ENCODE peak calls at places on chromosomes 5 and 9, in four cellular contexts. I, U, H and M are unnamed samples.

GRCh38 chr5:74870299-74871067 is 4.3 kb upstream of the FAM169A start:
- DNase-seq in I (no peak), U (no peak), H (no peak), M (peak)

GRCh38 chr5:134845335-134845851 is 375 bp upstream of the C5orf24 start:
- DNase-seq in I (peak), U (no peak), H (no peak), M (no peak)

GRCh38 chr9:34606190-34606589 is 5.7 kb downstream of the RPP25L start:
- DNase-seq in I (no peak), U (no peak), H (no peak), M (no peak)

GRCh38 chr5:9194509-9194908 is 351.4 kb downstream of the SEMA5A start:
- DNase-seq in I (peak), U (no peak), H (no peak), M (no peak)

GRCh38 chr5:67879619-67880357 is 335.8 kb upstream of the PIK3R1 start:
- DNase-seq in I (peak), U (no peak), H (no peak), M (no peak)

GRCh38 chr5:1033606-1034420 is 25.2 kb downstream of the NKD2 start:
- DNase-seq in I (no peak), U (peak), H (no peak), M (no peak)

GRCh38 chr5:15191012-15191411 is 309.0 kb upstream of the FBXL7 start:
- DNase-seq in I (no peak), U (no peak), H (no peak), M (no peak)

GRCh38 chr5:624951-625230 is 12.8 kb downstream of the CEP72 start:
- DNase-seq in I (no peak), U (peak), H (no peak), M (no peak)

GRCh38 chr5:113488645-113489184 is 462 bp upstream of the MCC start:
- DNase-seq in I (no peak), U (no peak), H (no peak), M (no peak)

GRCh38 chr9:78150312-78150982 is 85.4 kb upstream of the CEP78 start:
- DNase-seq in I (no peak), U (no peak), H (no peak), M (no peak)

GRCh38 chr5:67493676-67494075 is 297.1 kb upstream of the CD180 start:
- DNase-seq in I (peak), U (no peak), H (peak), M (no peak)

GRCh38 chr5:612498-613424 is 621 bp downstream of the CEP72 start:
- DNase-seq in I (no peak), U (no peak), H (no peak), M (no peak)

GRCh38 chr9:115362101-115362500 is 244.1 kb upstream of the TNC start:
- DNase-seq in I (no peak), U (no peak), H (no peak), M (no peak)

GRCh38 chr9:131657890-131658752 is 81.8 kb downstream of the RAPGEF1 start:
- DNase-seq in I (peak), U (no peak), H (no peak), M (peak)

GRCh38 chr5:160169326-160169725 is 50.1 kb upstream of the PWWP2A start:
- DNase-seq in I (peak), U (no peak), H (no peak), M (peak)

GRCh38 chr9:80485420-80485819 is 913.7 kb downstream of the TLE4 start:
- DNase-seq in I (no peak), U (no peak), H (no peak), M (no peak)

GRCh38 chr5:24163091-24163490 is 481.7 kb downstream of the CDH10 start:
- DNase-seq in I (no peak), U (no peak), H (no peak), M (no peak)

GRCh38 chr5:53779541-53779981 is 219.1 kb downstream of the NDUFS4 start:
- DNase-seq in I (peak), U (no peak), H (peak), M (no peak)

GRCh38 chr5:15500326-15500958 is 462 bp downstream of the FBXL7 start:
- DNase-seq in I (peak), U (peak), H (no peak), M (no peak)

GRCh38 chr5:16863380-16864007 is 72.6 kb downstream of the MYO10 start:
- DNase-seq in I (no peak), U (peak), H (no peak), M (no peak)

GRCh38 chr9:109214414-109214813 is 47.4 kb upstream of the FRRS1L start:
- DNase-seq in I (no peak), U (no peak), H (no peak), M (no peak)
- TF ChIP-seq CTCF in I (no peak), U (no peak), H (no peak), M (no peak)

GRCh38 chr5:73298251-73299016 is 125.4 kb downstream of the TMEM174 start:
- DNase-seq in I (no peak), U (no peak), H (no peak), M (no peak)
- H3K4me3 ChIP-seq in I (peak), U (no peak), H (no peak), M (peak)

GRCh38 chr9:15553528-15553898 is 670 bp downstream of the CCDC171 start:
- DNase-seq in I (no peak), U (no peak), H (no peak), M (no peak)

GRCh38 chr9:15552641-15553527 is at the start of gene CCDC171:
- DNase-seq in I (peak), U (peak), H (peak), M (peak)
- TF ChIP-seq CTCF in I (no peak), U (no peak), H (peak), M (no peak)

GRCh38 chr9:37107701-37108100 is 12.7 kb upstream of the ZCCHC7 start:
- DNase-seq in I (no peak), U (no peak), H (no peak), M (no peak)
- H3K4me3 ChIP-seq in I (no peak), U (no peak), H (no peak), M (no peak)

GRCh38 chr9:4574657-4575243 is 84.5 kb downstream of the SLC1A1 start:
- DNase-seq in I (no peak), U (no peak), H (peak), M (no peak)
- TF ChIP-seq CTCF in I (no peak), U (no peak), H (no peak), M (no peak)

GRCh38 chr5:6686501-6686900 is 26.7 kb upstream of the TENT4A start:
- DNase-seq in I (no peak), U (no peak), H (no peak), M (no peak)
- H3K4me3 ChIP-seq in I (peak), U (no peak), H (no peak), M (no peak)

GRCh38 chr9:122005597-122005996 is 87.5 kb downstream of the TTLL11 start:
- DNase-seq in I (peak), U (no peak), H (no peak), M (no peak)
- TF ChIP-seq CTCF in I (peak), U (no peak), H (no peak), M (peak)

GRCh38 chr9:87605676-87606075 is 108.0 kb downstream of the DAPK1 start:
- DNase-seq in I (no peak), U (no peak), H (no peak), M (no peak)

GRCh38 chr9:87603854-87604490 is 106.3 kb downstream of the DAPK1 start:
- DNase-seq in I (no peak), U (no peak), H (no peak), M (no peak)

GRCh38 chr9:87606921-87607521 is 109.4 kb downstream of the DAPK1 start:
- DNase-seq in I (peak), U (no peak), H (no peak), M (peak)

GRCh38 chr9:87602933-87603643 is 105.4 kb downstream of the DAPK1 start:
- DNase-seq in I (no peak), U (no peak), H (no peak), M (no peak)

GRCh38 chr9:87604886-87605588 is 107.4 kb downstream of the DAPK1 start:
- DNase-seq in I (no peak), U (no peak), H (peak), M (no peak)
- H3K4me3 ChIP-seq in I (no peak), U (no peak), H (no peak), M (no peak)

GRCh38 chr9:130555061-130555460 is 24.3 kb upstream of the FUBP3 start:
- DNase-seq in I (no peak), U (no peak), H (no peak), M (no peak)

GRCh38 chr9:130554606-130555005 is 24.8 kb upstream of the FUBP3 start:
- DNase-seq in I (no peak), U (no peak), H (no peak), M (no peak)

GRCh38 chr9:130555968-130556367 is 23.4 kb upstream of the FUBP3 start:
- DNase-seq in I (no peak), U (no peak), H (no peak), M (no peak)

GRCh38 chr9:130556396-130557076 is 22.8 kb upstream of the FUBP3 start:
- DNase-seq in I (no peak), U (no peak), H (no peak), M (no peak)

DNA sequence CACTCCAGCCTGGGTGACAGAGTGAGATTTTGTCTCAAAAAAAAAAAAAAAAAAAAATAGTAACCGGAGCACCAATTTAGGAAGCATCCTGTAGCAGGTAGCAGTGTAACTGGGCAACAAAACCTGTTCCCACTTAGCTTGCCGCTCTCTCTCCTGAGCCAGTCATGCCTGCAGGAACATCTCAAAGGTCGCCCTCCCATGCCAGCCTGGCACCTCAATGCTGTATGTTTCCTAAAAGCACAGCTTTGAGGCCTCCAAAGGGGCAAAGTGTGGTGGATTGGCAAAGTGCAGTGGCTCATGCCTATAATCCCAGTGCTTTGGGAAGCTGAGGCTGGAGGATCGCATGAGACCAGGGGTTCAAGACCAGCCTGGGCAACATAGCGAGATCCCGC is 22.3 kb upstream of the FUBP3 start:
- DNase-seq in I (no peak), U (no peak), H (no peak), M (no peak)
- TF ChIP-seq CTCF in I (no peak), U (no peak), H (no peak), M (no peak)